ENCODE peak calls at places on chromosomes 7 and 10, in four cellular contexts. E, M, N and G are unnamed samples.

GRCh38 chr10:59172567-59172966 is 3.9 kb upstream of the PHYHIPL start:
- DNase-seq in M (no peak), E (no peak), N (no peak), G (no peak)

GRCh38 chr10:35843524-35844171 is 201.6 kb upstream of the FZD8 start:
- DNase-seq in N (no peak), M (no peak), E (no peak), G (no peak)

GRCh38 chr10:29861811-29862505 is 197.4 kb downstream of the JCAD start:
- DNase-seq in E (no peak), M (no peak), N (no peak), G (no peak)

GRCh38 chr10:104925232-104925851 is 284.3 kb downstream of the SORCS3 start:
- DNase-seq in E (peak; percentile 3), M (peak; percentile 25), N (no peak), G (peak; percentile 39)

GRCh38 chr10:27223964-27224363 is 16.6 kb downstream of the ACBD5 start:
- DNase-seq in M (peak; percentile 46), N (no peak), E (peak; percentile 12), G (no peak)

GRCh38 chr10:98316156-98316555 is 48.2 kb upstream of the LOXL4 start:
- DNase-seq in M (no peak), E (no peak), N (no peak), G (no peak)

GRCh38 chr7:102393467-102393866 is 2.7 kb upstream of the PRKRIP1 start:
- DNase-seq in M (no peak), N (no peak), E (no peak), G (no peak)

GRCh38 chr10:71326464-71326881 is 7.4 kb downstream of the SLC29A3 start:
- DNase-seq in E (no peak), N (no peak), M (no peak), G (no peak)

GRCh38 chr10:116891208-116891607 is 41.9 kb downstream of the ENO4 start:
- DNase-seq in E (no peak), N (no peak), M (no peak), G (peak; percentile 64)

GRCh38 chr10:113612154-113612553 is 51.7 kb downstream of the NRAP start:
- DNase-seq in N (no peak), E (no peak), M (no peak), G (no peak)

GRCh38 chr7:23709081-23709746 is 805 bp upstream of the STK31 start:
- DNase-seq in E (no peak), N (no peak), M (peak; percentile 5), G (no peak)

GRCh38 chr7:127536426-127537152 is 48.8 kb downstream of the GCC1 start:
- DNase-seq in M (no peak), E (no peak), N (no peak), G (no peak)

GRCh38 chr10:28359334-28359733 is 56.5 kb upstream of the MPP7 start:
- DNase-seq in E (no peak), N (no peak), M (no peak), G (no peak)

GRCh38 chr10:101695404-101695732 is 398 bp upstream of the FBXW4 start:
- DNase-seq in N (no peak), E (no peak), M (no peak), G (no peak)

GRCh38 chr7:64799-65430 is 127.5 kb upstream of the FAM20C start:
- DNase-seq in M (no peak), N (no peak), E (no peak), G (no peak)

DNA sequence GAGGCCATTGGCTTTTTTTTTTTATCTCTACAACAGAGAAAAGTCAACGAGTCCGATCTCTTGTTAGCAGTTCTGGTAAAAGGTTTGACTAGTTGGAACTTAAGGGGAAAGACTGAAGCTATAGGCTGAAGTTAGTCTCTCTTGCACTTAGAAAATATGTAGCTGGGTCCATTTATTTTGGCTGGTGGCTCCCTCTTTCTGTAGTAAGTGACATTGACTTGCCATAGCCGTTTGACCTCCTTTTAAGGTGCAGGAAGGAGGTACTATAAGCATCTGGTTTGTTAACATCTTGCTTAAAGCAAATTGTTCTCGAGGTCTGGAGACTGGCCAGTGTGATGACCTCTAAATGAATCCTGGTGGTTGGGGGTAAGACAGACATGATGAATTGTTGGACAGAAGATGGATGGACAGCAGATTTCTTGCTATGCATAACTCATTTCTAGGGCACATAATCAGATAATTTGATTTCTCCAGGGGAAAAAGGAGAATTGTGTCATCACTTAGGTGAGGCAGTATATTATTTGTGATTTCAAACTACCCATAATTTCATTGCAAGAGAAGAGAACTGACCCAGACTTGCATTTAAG is 356.3 kb upstream of the GALNT17 start:
- DNase-seq in E (no peak), M (no peak), N (peak; percentile 40), G (peak; percentile 19)
- TF ChIP-seq BHLHE40 in E (no peak), M (no peak), N (no peak), G (no peak)

DNA sequence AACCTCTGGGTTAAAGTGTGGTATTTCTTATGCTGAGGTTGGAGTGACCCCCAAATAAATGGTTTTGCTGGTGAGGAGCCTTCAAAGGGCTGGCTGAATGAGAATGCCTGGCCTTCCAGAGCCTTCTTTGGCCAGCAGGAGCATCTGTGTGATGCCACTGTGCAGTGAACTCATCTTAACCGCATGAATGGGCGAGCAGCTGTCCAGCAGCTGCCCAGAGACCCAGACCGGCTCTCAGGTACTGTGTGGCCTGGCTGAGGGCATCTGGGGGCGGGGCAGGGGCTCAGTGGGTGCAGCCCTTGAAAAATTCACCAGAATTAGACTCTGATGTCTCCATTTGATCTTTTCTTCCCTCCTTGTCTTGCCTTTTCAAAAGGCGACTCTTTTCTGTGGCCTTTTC is 59.0 kb downstream of the SYPL1 start:
- DNase-seq in N (no peak), M (no peak), E (no peak), G (no peak)
- TF ChIP-seq FOXM1 in N (no peak), M (no peak), E (no peak), G (no peak)

DNA sequence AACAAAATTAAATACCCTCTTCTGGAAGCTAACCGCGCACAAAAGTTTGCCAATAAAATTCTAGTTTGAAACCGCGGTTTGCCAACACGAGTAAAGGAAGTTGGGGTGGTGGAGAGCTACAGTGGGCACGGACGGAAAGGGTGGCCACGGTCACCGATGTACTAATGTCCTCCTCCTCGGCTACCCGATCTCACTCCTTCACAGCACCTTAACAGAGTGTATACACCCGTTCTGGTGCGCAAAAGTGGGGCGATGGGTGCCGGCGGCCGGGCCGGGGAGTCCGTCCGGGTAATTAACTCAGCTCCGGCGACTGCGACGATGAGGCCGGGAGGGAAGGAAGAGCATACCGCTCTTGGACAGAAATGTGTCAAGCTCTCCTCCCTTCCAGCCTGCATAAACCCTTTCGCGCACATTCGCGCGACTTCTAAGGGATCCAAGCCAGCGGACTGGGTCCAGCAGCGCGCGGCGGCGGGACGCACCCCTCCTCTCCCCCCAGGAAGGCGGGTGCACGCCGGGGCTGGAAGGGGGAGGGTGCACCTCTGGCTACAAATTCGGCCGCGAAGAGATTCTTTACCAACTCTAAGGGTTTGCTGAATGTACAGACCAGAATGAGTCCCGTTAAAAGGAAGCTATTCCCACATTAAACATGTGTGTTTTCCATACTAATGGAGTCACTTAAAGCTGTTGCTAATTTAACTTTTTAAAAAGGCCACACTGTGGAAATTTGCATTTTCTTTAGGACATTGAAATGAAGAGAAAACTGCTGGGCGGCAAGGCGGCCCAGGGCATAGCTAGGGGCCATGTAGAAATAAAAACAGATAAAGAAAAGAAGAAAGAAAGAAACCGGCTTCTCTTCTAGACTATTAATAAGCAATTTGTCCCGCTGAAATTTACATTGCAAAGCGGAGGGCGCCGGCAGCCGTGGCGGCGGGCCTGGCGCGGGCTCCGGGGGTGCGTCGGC is 6.6 kb upstream of the EBF3 start:
- DNase-seq in N (no peak), M (no peak), E (no peak), G (no peak)
- TF ChIP-seq BHLHE40 in N (no peak), M (no peak), E (no peak), G (no peak)

GRCh38 chr10:48506147-48506917 is 98.5 kb downstream of the ARHGAP22 start:
- DNase-seq in N (no peak), M (peak; percentile 88), E (peak; percentile 92), G (peak; percentile 28)

GRCh38 chr10:48502791-48503190 is 102.1 kb downstream of the ARHGAP22 start:
- DNase-seq in M (no peak), N (no peak), E (no peak), G (no peak)

GRCh38 chr10:48505394-48506112 is 99.3 kb downstream of the ARHGAP22 start:
- DNase-seq in M (no peak), E (peak; percentile 57), N (no peak), G (no peak)

GRCh38 chr10:48503293-48503911 is 101.5 kb downstream of the ARHGAP22 start:
- DNase-seq in M (no peak), E (no peak), N (no peak), G (no peak)

GRCh38 chr10:48504141-48504885 is 100.6 kb downstream of the ARHGAP22 start:
- DNase-seq in E (no peak), M (no peak), N (no peak), G (no peak)
- TF ChIP-seq FOXM1 in E (no peak), M (no peak), N (no peak), G (no peak)

GRCh38 chr7:27096756-27097514 is 1.1 kb upstream of the HOXA1 start:
- DNase-seq in E (no peak), N (no peak), M (no peak), G (no peak)
- TF ChIP-seq BHLHE40 in E (no peak), N (no peak), M (no peak), G (no peak)

GRCh38 chr10:75957321-75957720 is 525.9 kb downstream of the LRMDA start:
- DNase-seq in N (no peak), M (no peak), E (no peak), G (no peak)

GRCh38 chr10:75954486-75954885 is 523.1 kb downstream of the LRMDA start:
- DNase-seq in N (no peak), M (no peak), E (no peak), G (no peak)

GRCh38 chr10:75956624-75957023 is 525.2 kb downstream of the LRMDA start:
- DNase-seq in M (no peak), N (no peak), E (no peak), G (peak; percentile 40)

GRCh38 chr10:75957721-75958120 is 526.3 kb downstream of the LRMDA start:
- DNase-seq in M (no peak), E (no peak), N (no peak), G (no peak)

GRCh38 chr10:75955953-75956352 is 524.5 kb downstream of the LRMDA start:
- DNase-seq in E (no peak), M (no peak), N (no peak), G (no peak)
- TF ChIP-seq FOXM1 in E (no peak), M (no peak), N (no peak), G (no peak)

DNA sequence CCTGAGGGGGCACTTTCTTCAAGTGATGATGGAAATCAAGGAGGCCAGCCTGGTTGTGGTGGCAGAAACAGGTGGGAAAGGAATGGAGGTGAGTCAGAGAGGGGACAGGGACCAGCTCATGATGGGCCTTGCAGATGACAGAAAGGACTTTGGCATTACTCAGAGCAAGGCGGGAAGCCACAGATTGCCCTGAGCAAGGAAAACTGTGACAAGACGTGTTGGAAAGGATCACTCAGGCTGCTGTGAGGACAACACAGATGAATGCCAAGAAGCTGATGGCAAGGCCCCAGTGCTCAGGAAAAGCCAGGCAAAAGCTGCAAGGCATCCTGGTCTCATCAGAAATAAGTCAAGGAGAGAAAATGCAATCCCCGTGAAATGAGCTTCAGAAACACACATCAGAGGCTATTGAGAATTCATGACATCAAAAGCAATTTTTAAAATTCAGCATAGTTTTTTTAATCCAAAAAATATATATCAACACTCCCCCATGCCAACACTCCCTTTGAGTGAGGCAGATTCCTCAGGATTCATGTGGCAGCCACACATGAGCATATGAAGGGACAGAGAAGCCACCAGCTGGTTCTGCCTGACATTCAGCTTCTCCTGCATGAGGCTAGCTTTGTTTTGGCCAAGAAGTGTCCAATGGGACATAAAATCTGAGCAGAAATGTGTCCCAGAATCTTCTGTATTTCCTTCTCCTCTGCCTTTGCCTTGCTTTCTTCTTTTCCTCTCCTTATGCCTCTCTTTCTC is 244.5 kb upstream of the MYO3A start:
- DNase-seq in E (no peak), M (no peak), N (no peak), G (no peak)
- TF ChIP-seq BHLHE40 in E (no peak), M (no peak), N (no peak), G (no peak)